ENCODE peak calls at places on chromosomes 12 and 14, in seven cellular contexts. E is fibroblast of villous mesenchyme; C is uterus; D is naive thymus-derived CD4-positive, alpha-beta T cell; V is transverse colon; N is epithelial cell of esophagus; B is endothelial cell of umbilical vein. Z is an unnamed sample.

GRCh38 chr12:79818856-79819255 is 116.0 kb downstream of the PPP1R12A start:
- DNase-seq in N (no peak), E (no peak), V (no peak), B (peak), C (no peak), D (no peak), Z (no peak)

GRCh38 chr14:96783306-96784224 is 13.6 kb upstream of the VRK1 start:
- DNase-seq in N (peak), B (no peak), C (no peak), E (no peak), V (no peak), D (no peak), Z (no peak)

GRCh38 chr12:82912406-82912805 is 225.7 kb downstream of the TMTC2 start:
- DNase-seq in D (no peak), B (no peak), E (peak), N (peak), V (no peak), C (no peak), Z (no peak)

GRCh38 chr14:83217492-83217891 is 1683.8 kb upstream of the SEL1L start:
- DNase-seq in B (no peak), D (no peak), E (peak), N (peak), C (no peak), V (no peak), Z (peak)

GRCh38 chr12:79194595-79194994 is 330.0 kb downstream of the SYT1 start:
- DNase-seq in E (no peak), C (no peak), D (no peak), V (no peak), B (no peak), N (peak), Z (no peak)

GRCh38 chr14:64531567-64531966 is 9.0 kb upstream of the HSPA2 start:
- DNase-seq in C (no peak), V (no peak), B (no peak), D (no peak), E (no peak), N (no peak), Z (no peak)

GRCh38 chr14:50943261-50943942 is 881 bp downstream of the PYGL start:
- DNase-seq in E (peak), B (peak), C (peak), D (no peak), N (peak), V (peak), Z (no peak)

GRCh38 chr14:104659764-104660523 is 29.5 kb upstream of the INF2 start:
- DNase-seq in C (no peak), V (no peak), N (no peak), D (no peak), B (no peak), E (peak), Z (no peak)

GRCh38 chr14:68947802-68948201 is 31.3 kb downstream of the ACTN1 start:
- DNase-seq in D (no peak), N (peak), V (peak), B (no peak), E (peak), C (peak), Z (peak)

GRCh38 chr12:103928736-103929050 is 1.5 kb upstream of the HSP90B1 start:
- DNase-seq in B (no peak), V (peak), D (no peak), C (peak), E (no peak), N (no peak), Z (peak)

GRCh38 chr12:99670635-99671034 is 23.1 kb downstream of the GARIN6 start:
- DNase-seq in N (peak), E (no peak), B (no peak), C (no peak), V (no peak), D (no peak), Z (no peak)

GRCh38 chr14:51369814-51370213 is 129.8 kb downstream of the TMX1 start:
- DNase-seq in E (no peak), N (no peak), D (no peak), C (no peak), B (peak), V (no peak), Z (no peak)

GRCh38 chr14:61761959-61762786 is at the start of gene SNAPC1:
- DNase-seq in D (peak), E (peak), C (peak), V (peak), B (peak), N (peak), Z (peak)

GRCh38 chr14:61764342-61765122 is 2.3 kb downstream of the SNAPC1 start:
- DNase-seq in V (no peak), C (no peak), N (no peak), B (peak), E (no peak), D (no peak), Z (peak)

GRCh38 chr14:61766136-61766535 is 3.9 kb downstream of the SNAPC1 start:
- DNase-seq in V (no peak), B (peak), D (no peak), C (no peak), N (peak), E (no peak), Z (no peak)

GRCh38 chr14:61768240-61768639 is 6.0 kb downstream of the SNAPC1 start:
- DNase-seq in V (no peak), N (no peak), E (peak), D (no peak), C (no peak), B (no peak), Z (no peak)

GRCh38 chr14:61765225-61765943 is 3.2 kb downstream of the SNAPC1 start:
- DNase-seq in N (no peak), B (peak), C (no peak), D (no peak), E (no peak), V (no peak), Z (no peak)
- H3K4me3 ChIP-seq in N (peak), B (no peak), C (no peak), D (no peak), E (peak), V (no peak), Z (no peak)

GRCh38 chr14:89959853-89960493 is 4.2 kb downstream of the TDP1 start:
- DNase-seq in E (no peak), D (peak), C (no peak), V (no peak), N (no peak), B (no peak), Z (peak)

GRCh38 chr14:89958966-89959365 is 3.2 kb downstream of the TDP1 start:
- DNase-seq in E (no peak), B (peak), D (no peak), C (no peak), N (no peak), V (no peak), Z (no peak)

GRCh38 chr14:89956294-89957009 is 725 bp downstream of the TDP1 start:
- DNase-seq in N (peak), C (peak), E (peak), V (peak), B (peak), D (peak), Z (peak)

GRCh38 chr14:89955418-89956293 is at the start of gene TDP1:
- DNase-seq in E (peak), B (peak), C (peak), V (peak), D (peak), N (peak), Z (peak)

GRCh38 chr14:89957791-89958190 is 2.1 kb downstream of the TDP1 start:
- DNase-seq in N (peak), E (no peak), C (no peak), B (no peak), D (no peak), V (no peak), Z (no peak)
- H3K4me3 ChIP-seq in N (no peak), E (no peak), C (no peak), B (no peak), D (no peak), V (no peak), Z (no peak)

GRCh38 chr14:93967637-93968250 is 8.6 kb downstream of the ASB2 start:
- DNase-seq in C (no peak), V (peak), E (no peak), B (no peak), N (no peak), D (no peak), Z (no peak)
- H3K4me3 ChIP-seq in C (no peak), V (no peak), E (no peak), B (no peak), N (no peak), D (no peak), Z (no peak)

DNA sequence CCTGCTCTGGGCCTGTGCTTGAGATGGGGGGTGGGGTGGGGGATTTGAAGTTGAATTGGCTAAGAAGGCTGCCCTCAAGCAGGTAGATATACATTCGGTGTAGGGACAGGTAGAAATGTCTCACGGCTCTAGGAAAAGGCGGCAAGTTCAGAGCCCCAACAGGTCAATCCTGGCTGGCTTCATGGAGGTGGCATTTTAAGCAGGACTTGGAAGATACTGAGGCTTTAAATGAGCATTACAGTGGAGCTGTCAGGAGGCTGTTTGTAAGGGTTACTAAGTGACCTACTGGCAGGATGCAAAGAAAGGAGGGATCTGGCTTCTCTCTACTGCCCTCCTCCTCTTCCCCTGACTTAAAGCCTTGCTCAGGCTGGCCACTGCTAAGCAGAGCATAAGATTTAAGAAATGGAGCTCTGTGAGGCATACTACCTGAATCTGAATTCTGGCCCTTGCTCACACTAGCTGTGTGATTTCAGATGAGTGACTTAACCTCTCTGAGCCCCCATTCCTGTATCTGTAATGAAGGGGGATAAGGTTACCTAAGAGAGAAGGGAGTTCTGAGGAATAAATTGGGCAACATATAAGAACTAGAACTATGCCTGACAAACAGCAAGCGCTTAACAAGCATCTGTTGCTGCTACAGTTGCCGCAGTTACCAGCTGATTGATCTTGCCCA is 61.6 kb downstream of the SLC24A4 start:
- DNase-seq in V (no peak), C (no peak), N (no peak), E (peak), B (no peak), D (no peak), Z (no peak)
- H3K4me3 ChIP-seq in V (no peak), C (no peak), N (no peak), E (no peak), B (no peak), D (no peak), Z (no peak)

DNA sequence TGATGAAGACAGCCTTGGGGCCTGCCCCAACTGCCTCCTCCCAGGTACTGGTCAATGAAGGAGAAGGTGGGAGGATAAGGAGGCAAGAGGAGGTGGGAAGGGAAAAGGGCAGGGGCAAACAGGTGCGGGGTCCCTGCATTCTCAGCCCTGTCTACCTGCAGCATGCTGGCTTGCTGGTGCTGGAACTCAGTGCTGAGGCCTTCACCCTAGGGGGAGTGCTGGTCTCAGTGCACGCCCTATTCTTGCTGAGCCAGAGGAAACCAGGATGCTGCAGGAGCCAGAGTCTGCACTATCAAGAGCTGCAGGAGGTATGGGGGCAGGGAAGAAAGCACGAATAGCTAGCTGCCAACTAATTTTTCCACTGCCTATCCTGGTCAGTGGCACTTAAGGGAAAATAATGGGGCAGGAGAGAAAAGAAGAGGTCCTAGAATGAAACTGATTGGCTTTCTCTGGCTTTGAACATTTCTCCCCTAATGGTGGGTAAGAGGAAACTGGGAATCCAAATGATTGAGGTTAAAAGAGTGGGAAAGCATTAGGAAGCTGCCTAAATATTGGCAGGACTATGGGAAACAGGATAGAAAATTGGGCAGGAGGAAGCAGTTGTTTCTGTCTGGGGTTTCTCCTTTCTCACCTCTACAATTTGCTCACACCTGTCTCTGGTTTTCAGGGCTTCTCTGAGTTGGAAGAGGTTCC is 1.8 kb downstream of the TMEM253 start:
- DNase-seq in V (no peak), B (no peak), N (no peak), E (no peak), D (no peak), C (no peak), Z (peak)
- H3K4me3 ChIP-seq in V (no peak), B (no peak), N (peak), E (no peak), D (peak), C (no peak), Z (peak)

GRCh38 chr12:67797316-67797741 is 148.8 kb downstream of the DYRK2 start:
- DNase-seq in D (no peak), E (no peak), C (no peak), N (no peak), B (no peak), V (no peak), Z (no peak)
- H3K4me3 ChIP-seq in D (no peak), E (no peak), C (no peak), N (no peak), B (no peak), V (no peak), Z (no peak)

DNA sequence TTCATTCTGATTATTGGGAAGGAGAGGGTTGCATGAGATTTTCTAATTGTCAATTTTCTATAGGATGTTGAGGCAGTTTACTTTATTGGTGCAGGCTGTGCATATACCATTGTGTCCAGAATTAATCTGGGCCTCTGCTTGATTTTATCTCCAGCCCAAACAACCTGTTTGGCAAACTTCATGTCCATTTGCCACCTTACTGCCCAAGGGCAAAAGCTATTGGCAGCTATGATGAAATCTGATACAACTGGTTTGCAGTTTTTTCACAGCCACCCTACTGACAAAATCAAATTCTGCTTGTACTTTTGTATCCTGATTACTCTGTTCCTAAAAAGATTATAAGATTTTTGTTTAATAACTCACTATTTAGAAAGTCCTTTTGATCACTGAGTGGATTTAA is 789.2 kb upstream of the FBXO33 start:
- DNase-seq in E (no peak), V (no peak), D (no peak), N (peak), B (no peak), C (no peak), Z (no peak)
- H3K4me3 ChIP-seq in E (no peak), V (no peak), D (no peak), N (no peak), B (no peak), C (no peak), Z (no peak)

GRCh38 chr12:2605301-2605700 is 189.5 kb upstream of the FKBP4 start:
- DNase-seq in B (no peak), D (no peak), E (no peak), N (no peak), V (no peak), C (no peak), Z (no peak)
- H3K4me3 ChIP-seq in B (no peak), D (no peak), E (no peak), N (no peak), V (no peak), C (no peak), Z (no peak)

GRCh38 chr12:132771126-132771838 is 9.7 kb upstream of the ANKLE2 start:
- DNase-seq in E (peak), D (peak), V (peak), B (no peak), N (no peak), C (no peak), Z (peak)
- H3K4me3 ChIP-seq in E (no peak), D (no peak), V (no peak), B (no peak), N (no peak), C (no peak), Z (no peak)

Z was measured in small intestine.